ENCODE peak calls at places on chromosomes 1 and 21, in ten cellular contexts. F, Z, S, K, Q, V, A, Y, D and E are unnamed samples.

GRCh38 chr1:108570128-108570527 is 10.2 kb downstream of the EEIG2 start:
- DNase-seq in F (peak; percentile 27), Z (no peak), S (no peak), K (no peak), Q (no peak), V (no peak), A (no peak), Y (no peak), D (no peak), E (no peak)

GRCh38 chr1:118294817-118295486 is 109.9 kb upstream of the SPAG17 start:
- DNase-seq in F (peak; percentile 70), Z (no peak), S (no peak), K (no peak), Q (no peak), V (no peak), A (no peak), Y (no peak), D (no peak), E (no peak)

GRCh38 chr1:31111290-31111951 is 45.9 kb upstream of the PUM1 start:
- DNase-seq in F (peak; percentile 73), Z (peak; percentile 68), S (peak; percentile 50), K (no peak), Q (no peak), V (peak; percentile 83), A (no peak), Y (no peak), D (no peak), E (no peak)

GRCh38 chr1:50787266-50787665 is 172.8 kb downstream of the FAF1 start:
- DNase-seq in F (no peak), Z (no peak), S (no peak), K (no peak), Q (no peak), V (no peak), A (no peak), Y (no peak), D (no peak), E (no peak)

GRCh38 chr1:50369008-50369634 is 54.1 kb downstream of the DMRTA2 start:
- DNase-seq in F (no peak), Z (no peak), S (no peak), K (no peak), Q (no peak), V (no peak), A (no peak), Y (no peak), D (no peak), E (no peak)

GRCh38 chr1:117821382-117821755 is 108.1 kb downstream of the GDAP2 start:
- DNase-seq in F (no peak), Z (no peak), S (no peak), K (no peak), Q (no peak), V (no peak), A (no peak), Y (no peak), D (no peak), E (no peak)

GRCh38 chr1:61436491-61437120 is 288.3 kb downstream of the TM2D1 start:
- DNase-seq in F (no peak), Z (no peak), S (peak; percentile 73), K (no peak), Q (no peak), V (no peak), A (no peak), Y (peak; percentile 82), D (no peak), E (no peak)

GRCh38 chr1:30445449-30445848 is 277.9 kb downstream of the MATN1 start:
- DNase-seq in F (no peak), Z (no peak), S (no peak), K (no peak), Q (no peak), V (no peak), A (no peak), Y (peak; percentile 44), D (no peak), E (no peak)

GRCh38 chr1:100752806-100753205 is 33.3 kb downstream of the VCAM1 start:
- DNase-seq in F (no peak), Z (no peak), S (no peak), K (no peak), Q (no peak), V (no peak), A (no peak), Y (no peak), D (no peak), E (no peak)

GRCh38 chr1:211944733-211945500 is 90.4 kb downstream of the INTS7 start:
- DNase-seq in F (no peak), Z (peak; percentile 81), S (peak; percentile 50), K (no peak), Q (no peak), V (no peak), A (peak; percentile 77), Y (no peak), D (no peak), E (no peak)

DNA sequence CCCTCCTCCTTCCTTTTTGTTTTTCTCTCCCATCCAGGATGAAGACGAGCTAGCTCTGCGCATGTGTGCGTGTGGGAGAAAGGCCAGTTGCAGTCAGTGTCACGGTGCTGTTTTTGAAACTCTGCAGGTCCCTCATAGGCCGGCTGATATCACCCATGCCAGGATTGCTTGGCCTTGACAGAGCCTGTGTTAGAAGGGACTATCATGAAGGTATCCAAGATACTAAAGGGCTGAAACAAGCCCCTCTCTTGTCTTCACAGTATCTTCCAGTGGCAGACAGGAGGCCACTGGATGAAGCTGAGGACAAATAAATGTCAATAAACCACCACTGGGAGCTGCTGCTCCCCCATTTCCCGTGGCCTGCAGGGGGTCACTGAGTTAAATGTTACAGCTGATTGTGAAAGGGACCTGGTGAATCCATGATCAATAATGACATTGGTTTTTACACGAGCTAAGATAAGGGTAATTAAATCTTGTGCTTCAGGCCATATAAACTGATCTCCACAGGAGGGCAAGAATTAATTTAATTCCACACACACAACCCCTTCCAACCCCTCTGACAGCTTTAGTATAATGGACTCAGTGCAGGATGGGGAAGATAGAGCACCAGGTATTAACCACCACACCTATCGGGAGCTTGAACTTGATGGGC is 64.6 kb upstream of the TARBP1 start:
- DNase-seq in F (no peak), Z (no peak), S (peak; percentile 85), K (peak; percentile 42), Q (no peak), V (no peak), A (peak; percentile 81), Y (peak; percentile 63), D (peak; percentile 84), E (no peak)
- H3K27ac ChIP-seq in F (peak overlapping the region; percentile 54), Z (peak overlapping the region; percentile 35), S (peak overlapping the region; percentile 98), K (peak overlapping the region; percentile 79), Q (peak overlapping the region; percentile 0), V (peak overlapping the region; percentile 55), A (peak overlapping the region; percentile 90), Y (peak overlapping the region; percentile 99), D (peak overlapping the region; percentile 85), E (no peak overlapping the region)

GRCh38 chr21:41442496-41443186 is 16.6 kb downstream of the MX1 start:
- DNase-seq in F (no peak), Z (no peak), S (no peak), K (no peak), Q (no peak), V (no peak), A (no peak), Y (no peak), D (no peak), E (no peak)

GRCh38 chr21:41441546-41441945 is 15.5 kb downstream of the MX1 start:
- DNase-seq in F (no peak), Z (no peak), S (no peak), K (peak; percentile 35), Q (no peak), V (no peak), A (no peak), Y (no peak), D (no peak), E (no peak)

GRCh38 chr21:41437754-41438153 is 11.7 kb downstream of the MX1 start:
- DNase-seq in F (no peak), Z (no peak), S (no peak), K (no peak), Q (no peak), V (no peak), A (no peak), Y (peak; percentile 26), D (no peak), E (no peak)

GRCh38 chr21:41438425-41439113 is 12.5 kb downstream of the MX1 start:
- DNase-seq in F (no peak), Z (no peak), S (no peak), K (no peak), Q (no peak), V (no peak), A (no peak), Y (peak; percentile 57), D (no peak), E (no peak)

DNA sequence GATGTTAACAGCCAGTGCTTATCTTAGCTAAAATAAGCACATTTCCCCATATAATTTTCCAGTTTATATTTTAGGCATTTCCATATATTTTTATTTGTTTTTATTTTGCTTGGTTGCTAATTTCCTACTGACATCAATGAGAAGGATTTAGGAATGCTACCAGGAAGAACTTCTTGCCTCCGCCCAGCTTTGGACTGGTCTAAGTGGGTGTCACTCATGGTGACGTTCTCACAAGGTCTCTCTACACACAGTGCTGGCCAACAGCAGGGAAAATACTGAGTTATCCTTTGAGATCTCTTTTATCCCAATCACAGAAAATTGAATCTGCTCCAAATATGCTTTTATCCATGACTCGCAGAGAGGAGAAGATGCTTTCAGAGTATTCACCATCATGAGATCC is 13.2 kb downstream of the MX1 start:
- DNase-seq in F (no peak), Z (no peak), S (no peak), K (no peak), Q (no peak), V (no peak), A (no peak), Y (no peak), D (no peak), E (no peak)
- H3K36me3 ChIP-seq in F (no peaks in the 10 kb centered on the region), Z (no peaks in the 10 kb centered on the region), S (no peaks in the 10 kb centered on the region), K (peaks cover 82% of the 10 kb centered on the region), Q (peaks cover 59% of the 10 kb centered on the region), V (peaks cover 95% of the 10 kb centered on the region), A (peaks cover 16% of the 10 kb centered on the region), Y (peaks cover 25% of the 10 kb centered on the region), D (no peaks in the 10 kb centered on the region), E (no peaks in the 10 kb centered on the region)

DNA sequence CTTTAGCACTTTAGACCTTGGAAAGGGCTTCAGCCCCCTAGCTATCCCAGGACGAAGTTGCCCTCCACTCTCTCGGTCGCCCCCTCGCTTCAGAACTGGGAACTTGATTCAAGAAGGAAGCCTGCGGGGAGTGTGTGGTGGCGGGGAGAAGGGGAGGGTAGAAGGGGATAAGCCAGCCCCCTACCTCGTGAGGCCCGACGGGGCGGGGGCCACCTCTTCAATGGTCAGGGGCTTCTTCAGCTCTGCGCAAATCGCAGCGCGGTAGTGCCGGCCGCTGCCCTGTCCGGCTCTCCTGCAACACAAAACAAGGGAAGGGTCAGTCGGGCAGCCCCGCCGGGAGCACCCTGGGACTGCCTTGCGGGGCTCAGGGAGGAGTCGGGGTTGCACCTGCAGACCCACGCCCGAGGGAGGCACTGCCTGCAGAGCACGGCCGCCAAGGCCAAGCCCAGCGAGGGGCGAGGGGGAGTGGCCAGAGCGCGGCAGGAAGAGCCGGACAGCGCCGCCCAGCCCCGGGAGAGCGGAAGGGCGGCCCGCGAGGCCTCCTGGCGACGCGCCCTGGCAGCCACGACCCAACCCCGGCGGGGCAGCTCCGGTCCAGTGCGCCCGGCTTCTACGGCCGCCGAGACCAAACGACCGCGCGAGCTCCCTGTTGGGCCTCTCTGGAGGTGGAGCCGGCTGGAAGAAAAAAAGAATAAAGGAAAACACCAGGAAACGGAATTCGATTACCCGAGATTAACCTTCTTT is 56.2 kb upstream of the RASAL2 start:
- DNase-seq in F (peak; percentile 92), Z (peak; percentile 90), S (peak; percentile 94), K (peak; percentile 84), Q (no peak), V (peak; percentile 95), A (peak; percentile 93), Y (peak; percentile 75), D (peak; percentile 77), E (peak; percentile 52)
- H3K4me3 ChIP-seq in F (peak overlapping the region; percentile 67), Z (peak overlapping the region; percentile 90), S (peak overlapping the region; percentile 61), K (peak overlapping the region; percentile 61), Q (no peak overlapping the region), V (peak overlapping the region; percentile 74), A (peak overlapping the region; percentile 2), Y (peak overlapping the region; percentile 69), D (peak overlapping the region; percentile 42), E (peak overlapping the region; percentile 45)

GRCh38 chr1:176531896-176532892 is 69.2 kb downstream of the PAPPA2 start:
- DNase-seq in F (no peak), Z (no peak), S (no peak), K (no peak), Q (no peak), V (no peak), A (peak; percentile 29), Y (no peak), D (no peak), E (no peak)
- H3K27ac ChIP-seq in F (no peak overlapping the region), Z (no peak overlapping the region), S (no peak overlapping the region), K (no peak overlapping the region), Q (no peak overlapping the region), V (no peak overlapping the region), A (no peak overlapping the region), Y (no peak overlapping the region), D (no peak overlapping the region), E (no peak overlapping the region)